ENCODE peak calls at places on chromosomes 5 and 9, in six cellular contexts. K, J, F, N, X and Z are unnamed samples.

GRCh38 chr9:134738869-134739659 is 97.5 kb downstream of the COL5A1 start:
- DNase-seq in X (peak), K (peak), F (peak), J (peak), N (peak), Z (peak)

GRCh38 chr5:149938791-149939358 is 5.7 kb downstream of the PDE6A start:
- DNase-seq in N (no peak), F (no peak), J (no peak), X (peak), K (no peak), Z (no peak)

GRCh38 chr9:79289856-79290255 is 281.9 kb upstream of the TLE4 start:
- DNase-seq in J (no peak), X (no peak), N (no peak), F (no peak), K (no peak), Z (no peak)

GRCh38 chr9:138105123-138105415 is 227.5 kb downstream of the CACNA1B start:
- DNase-seq in N (no peak), K (no peak), F (no peak), X (no peak), J (no peak), Z (no peak)

GRCh38 chr9:121455527-121456239 is 44.0 kb downstream of the GGTA1 start:
- DNase-seq in X (no peak), N (no peak), J (no peak), F (no peak), K (no peak), Z (no peak)

GRCh38 chr5:120568716-120569115 is 104.6 kb downstream of the PRR16 start:
- DNase-seq in X (no peak), F (no peak), K (no peak), N (no peak), J (no peak), Z (no peak)

GRCh38 chr5:67699560-67699959 is 503.0 kb upstream of the CD180 start:
- DNase-seq in F (no peak), N (no peak), J (no peak), K (no peak), X (no peak), Z (no peak)

GRCh38 chr5:139639619-139640431 is 8.3 kb upstream of the CXXC5 start:
- DNase-seq in K (no peak), F (peak), X (peak), J (no peak), N (peak), Z (no peak)

GRCh38 chr5:142725231-142726187 is 39.6 kb upstream of the FGF1 start:
- DNase-seq in X (no peak), K (no peak), N (no peak), F (no peak), J (no peak), Z (no peak)

GRCh38 chr5:43027054-43027785 is 12.9 kb downstream of the ANXA2R start:
- DNase-seq in F (no peak), X (no peak), J (no peak), K (no peak), N (no peak), Z (no peak)

GRCh38 chr5:134506054-134507039 is 19.1 kb upstream of the JADE2 start:
- DNase-seq in J (no peak), K (no peak), F (peak), X (peak), N (no peak), Z (peak)

GRCh38 chr5:10277773-10278630 is 27.9 kb downstream of the CCT5 start:
- DNase-seq in K (no peak), F (no peak), N (no peak), J (no peak), X (no peak), Z (no peak)

GRCh38 chr9:34443533-34443932 is 14.8 kb downstream of the FAM219A start:
- DNase-seq in X (no peak), J (no peak), N (no peak), F (no peak), K (no peak), Z (no peak)

GRCh38 chr5:58794875-58795274 is 212.0 kb downstream of the RAB3C start:
- DNase-seq in K (no peak), F (no peak), X (no peak), N (no peak), J (no peak), Z (no peak)

GRCh38 chr9:69637801-69638200 is 34.4 kb downstream of the APBA1 start:
- DNase-seq in F (no peak), N (no peak), X (no peak), K (no peak), J (no peak), Z (no peak)

GRCh38 chr5:17217421-17218352 is at the start of gene BASP1:
- DNase-seq in X (peak), K (peak), N (peak), F (peak), J (peak), Z (peak)

GRCh38 chr9:35680331-35681105 is 6.8 kb downstream of the CA9 start:
- DNase-seq in K (no peak), F (no peak), X (no peak), N (no peak), J (no peak), Z (peak)

GRCh38 chr9:82565188-82565966 is 497.6 kb downstream of the RASEF start:
- DNase-seq in X (no peak), J (no peak), F (no peak), N (no peak), K (peak), Z (no peak)

GRCh38 chr9:136137321-136138054 is 18.8 kb upstream of the TMEM250 start:
- DNase-seq in X (no peak), N (no peak), F (peak), K (no peak), J (no peak), Z (no peak)

GRCh38 chr9:101601904-101602765 is 7.4 kb upstream of the PPP3R2 start:
- DNase-seq in K (peak), F (no peak), X (peak), N (no peak), J (peak), Z (peak)